ENCODE peak calls at places on chromosomes 13 and 19, in ten cellular contexts. K is stimulated activated CD8-positive, alpha-beta memory T cell treated with anti-CD3 and anti-CD28 coated beads, Interleukin-15, amount 100 ng/mL, for 24 hours; L is GOT3; E is ascending aorta; W is astrocyte of the hippocampus; S is Peyer's patch; P is stimulated activated CD4-positive, alpha-beta T cell treated with anti-CD3 and anti-CD28 coated beads, TNF-alpha, amount 100 ng/mL, for 4 hours; H is MCF 10A; O is Calu3; V is T-helper 1 cell. B is an unnamed sample.

GRCh38 chr19:2274937-2275535 is 6.9 kb downstream of the PEAK3 start:
- DNase-seq in K (no peak), L (no peak), E (no peak), W (peak), S (peak), P (no peak), H (peak), O (peak), V (no peak), B (peak)

GRCh38 chr19:1387684-1388636 is 4.3 kb downstream of the NDUFS7 start:
- DNase-seq in K (no peak), L (no peak), E (no peak), W (no peak), S (no peak), P (no peak), H (no peak), O (no peak), V (no peak), B (no peak)

GRCh38 chr19:2820112-2820702 is 539 bp downstream of the ZNF554 start:
- DNase-seq in K (no peak), L (no peak), E (no peak), W (peak), S (peak), P (no peak), H (no peak), O (no peak), V (no peak), B (no peak)

GRCh38 chr19:4352701-4353121 is 9.3 kb downstream of the MPND start:
- DNase-seq in K (no peak), L (no peak), E (no peak), W (peak), S (peak), P (peak), H (peak), O (peak), V (no peak), B (peak)

GRCh38 chr13:21619633-21620220 is 15.8 kb upstream of the MICU2 start:
- DNase-seq in K (no peak), L (no peak), E (no peak), W (no peak), S (no peak), P (no peak), H (no peak), O (no peak), V (no peak), B (no peak)

GRCh38 chr19:34838753-34839431 is 65.9 kb upstream of the ZNF599 start:
- DNase-seq in K (no peak), L (no peak), E (no peak), W (peak), S (peak), P (no peak), H (no peak), O (no peak), V (no peak), B (peak)

GRCh38 chr19:13015361-13016231 is 20.3 kb downstream of the NFIX start:
- DNase-seq in K (no peak), L (no peak), E (no peak), W (peak), S (no peak), P (no peak), H (no peak), O (no peak), V (no peak), B (no peak)

GRCh38 chr13:98346904-98347636 is 170.0 kb upstream of the RNF113B start:
- DNase-seq in K (no peak), L (no peak), E (no peak), W (no peak), S (no peak), P (no peak), H (no peak), O (no peak), V (no peak), B (no peak)

GRCh38 chr13:102948006-102948405 is 102.2 kb downstream of the ERCC5 start:
- DNase-seq in K (no peak), L (no peak), E (no peak), W (peak), S (no peak), P (no peak), H (no peak), O (peak), V (no peak), B (peak)

GRCh38 chr19:57239982-57240310 is 486 bp upstream of the ZNF805 start:
- DNase-seq in K (no peak), L (no peak), E (no peak), W (no peak), S (no peak), P (no peak), H (no peak), O (no peak), V (no peak), B (no peak)

GRCh38 chr19:10553943-10554381 is 10.3 kb downstream of the ATG4D start:
- DNase-seq in K (no peak), L (no peak), E (no peak), W (no peak), S (no peak), P (no peak), H (no peak), O (no peak), V (no peak), B (no peak)

GRCh38 chr13:47632311-47632710 is 368.8 kb downstream of the SUCLA2 start:
- DNase-seq in K (no peak), L (no peak), E (no peak), W (no peak), S (no peak), P (no peak), H (no peak), O (no peak), V (no peak), B (no peak)

GRCh38 chr19:16064209-16064889 is 11.9 kb upstream of the TPM4 start:
- DNase-seq in K (no peak), L (no peak), E (no peak), W (no peak), S (no peak), P (no peak), H (no peak), O (no peak), V (no peak), B (no peak)

GRCh38 chr19:43738780-43739211 is 16.0 kb downstream of the SMG9 start:
- DNase-seq in K (no peak), L (no peak), E (no peak), W (peak), S (peak), P (no peak), H (no peak), O (no peak), V (no peak), B (no peak)

GRCh38 chr19:8261881-8262280 is 46.3 kb downstream of the CD320 start:
- DNase-seq in K (no peak), L (no peak), E (no peak), W (no peak), S (no peak), P (no peak), H (no peak), O (no peak), V (no peak), B (no peak)

B was measured in Daoy.